ENCODE peak calls at places on chromosomes 7 and 10, in eight cellular contexts. One of them, this sample, is unnamed.

GRCh38 chr7:106793015-106793651 is 71.9 kb upstream of the PIK3CG start:
- DNase-seq in Peyer's patch: no peak
- DNase-seq in testis: no peak
- DNase-seq in SK-N-SH: peak; percentile 50
- DNase-seq in neural progenitor cell: peak; percentile 46
- DNase-seq in H9: no peak
- DNase-seq in thoracic aorta: no peak
- DNase-seq in AG04450: no peak
- DNase-seq in this sample: no peak

GRCh38 chr10:119211625-119212441 is 4.5 kb downstream of the GRK5 start:
- DNase-seq in thoracic aorta: no peak
- DNase-seq in testis: no peak
- DNase-seq in Peyer's patch: no peak
- DNase-seq in H9: no peak
- DNase-seq in AG04450: no peak
- DNase-seq in SK-N-SH: no peak
- DNase-seq in neural progenitor cell: peak; percentile 51
- DNase-seq in this sample: no peak

GRCh38 chr7:44565097-44565794 is 8.5 kb downstream of the DDX56 start:
- DNase-seq in testis: peak; percentile 79
- DNase-seq in thoracic aorta: no peak
- DNase-seq in H9: peak; percentile 74
- DNase-seq in Peyer's patch: peak; percentile 83
- DNase-seq in neural progenitor cell: peak; percentile 72
- DNase-seq in AG04450: no peak
- DNase-seq in SK-N-SH: peak; percentile 80
- DNase-seq in this sample: peak; percentile 39

GRCh38 chr10:28250782-28251181 is 52.1 kb downstream of the MPP7 start:
- DNase-seq in testis: no peak
- DNase-seq in thoracic aorta: no peak
- DNase-seq in neural progenitor cell: no peak
- DNase-seq in H9: no peak
- DNase-seq in AG04450: no peak
- DNase-seq in SK-N-SH: no peak
- DNase-seq in Peyer's patch: no peak
- DNase-seq in this sample: no peak

GRCh38 chr10:123634221-123634620 is 31.9 kb upstream of the GPR26 start:
- DNase-seq in H9: no peak
- DNase-seq in SK-N-SH: no peak
- DNase-seq in thoracic aorta: no peak
- DNase-seq in neural progenitor cell: no peak
- DNase-seq in AG04450: no peak
- DNase-seq in Peyer's patch: no peak
- DNase-seq in testis: no peak
- DNase-seq in this sample: no peak

GRCh38 chr7:47577351-47577919 is 4.5 kb downstream of the TNS3 start:
- DNase-seq in AG04450: no peak
- DNase-seq in neural progenitor cell: no peak
- DNase-seq in SK-N-SH: no peak
- DNase-seq in testis: peak; percentile 29
- DNase-seq in H9: no peak
- DNase-seq in Peyer's patch: no peak
- DNase-seq in thoracic aorta: no peak
- DNase-seq in this sample: no peak

GRCh38 chr10:93416824-93417223 is 65.3 kb downstream of the MYOF start:
- DNase-seq in thoracic aorta: no peak
- DNase-seq in testis: no peak
- DNase-seq in AG04450: no peak
- DNase-seq in SK-N-SH: no peak
- DNase-seq in neural progenitor cell: no peak
- DNase-seq in H9: no peak
- DNase-seq in Peyer's patch: no peak
- DNase-seq in this sample: no peak

GRCh38 chr7:74427974-74428373 is 25.7 kb upstream of the GTF2IRD1 start:
- DNase-seq in testis: no peak
- DNase-seq in AG04450: no peak
- DNase-seq in neural progenitor cell: no peak
- DNase-seq in SK-N-SH: peak; percentile 32
- DNase-seq in thoracic aorta: no peak
- DNase-seq in Peyer's patch: no peak
- DNase-seq in H9: no peak
- DNase-seq in this sample: no peak

GRCh38 chr10:10722422-10722821 is 295.2 kb upstream of the CELF2 start:
- DNase-seq in Peyer's patch: no peak
- DNase-seq in neural progenitor cell: no peak
- DNase-seq in SK-N-SH: no peak
- DNase-seq in testis: no peak
- DNase-seq in H9: no peak
- DNase-seq in thoracic aorta: no peak
- DNase-seq in AG04450: no peak
- DNase-seq in this sample: no peak

GRCh38 chr10:10726101-10726500 is 291.6 kb upstream of the CELF2 start:
- DNase-seq in neural progenitor cell: no peak
- DNase-seq in AG04450: no peak
- DNase-seq in thoracic aorta: no peak
- DNase-seq in H9: no peak
- DNase-seq in testis: no peak
- DNase-seq in SK-N-SH: no peak
- DNase-seq in Peyer's patch: no peak
- DNase-seq in this sample: no peak

GRCh38 chr10:10730644-10731043 is 287.0 kb upstream of the CELF2 start:
- DNase-seq in AG04450: no peak
- DNase-seq in thoracic aorta: no peak
- DNase-seq in Peyer's patch: no peak
- DNase-seq in neural progenitor cell: no peak
- DNase-seq in SK-N-SH: no peak
- DNase-seq in H9: no peak
- DNase-seq in testis: no peak
- DNase-seq in this sample: no peak

GRCh38 chr10:10725196-10725595 is 292.5 kb upstream of the CELF2 start:
- DNase-seq in thoracic aorta: no peak
- DNase-seq in Peyer's patch: no peak
- DNase-seq in H9: no peak
- DNase-seq in testis: no peak
- DNase-seq in SK-N-SH: no peak
- DNase-seq in AG04450: no peak
- DNase-seq in neural progenitor cell: no peak
- DNase-seq in this sample: no peak

DNA sequence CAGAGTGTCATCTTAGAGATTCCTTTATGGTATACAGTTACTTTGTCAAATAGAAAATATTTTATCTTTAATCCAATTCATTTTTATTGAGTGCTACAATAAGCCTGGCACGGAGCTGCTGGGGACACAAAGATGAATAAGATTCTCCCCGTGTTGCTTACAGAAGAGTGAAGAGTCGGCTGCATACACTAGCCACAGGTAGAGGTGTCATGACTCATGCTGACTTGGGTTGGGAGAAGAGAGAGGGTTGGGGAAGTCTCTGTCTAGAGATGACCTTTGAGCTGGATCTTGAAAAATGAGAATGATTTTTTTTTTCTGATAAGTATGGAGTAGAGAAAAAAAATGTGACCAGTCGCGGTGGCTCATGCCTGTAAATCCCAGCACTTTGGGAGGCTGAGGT is 289.9 kb upstream of the CELF2 start:
- DNase-seq in Peyer's patch: no peak
- DNase-seq in AG04450: no peak
- DNase-seq in H9: no peak
- DNase-seq in SK-N-SH: no peak
- DNase-seq in thoracic aorta: no peak
- DNase-seq in testis: no peak
- DNase-seq in neural progenitor cell: no peak
- DNase-seq in this sample: no peak
- H3K9me3 ChIP-seq in Peyer's patch: no peaks in the 10 kb centered on the region
- H3K9me3 ChIP-seq in AG04450: no peaks in the 10 kb centered on the region
- H3K9me3 ChIP-seq in H9: no peaks in the 10 kb centered on the region
- H3K9me3 ChIP-seq in SK-N-SH: no peaks in the 10 kb centered on the region
- H3K9me3 ChIP-seq in thoracic aorta: no peaks in the 10 kb centered on the region
- H3K9me3 ChIP-seq in testis: no peaks in the 10 kb centered on the region
- H3K9me3 ChIP-seq in neural progenitor cell: no peaks in the 10 kb centered on the region
- H3K9me3 ChIP-seq in this sample: no peaks in the 10 kb centered on the region

DNA sequence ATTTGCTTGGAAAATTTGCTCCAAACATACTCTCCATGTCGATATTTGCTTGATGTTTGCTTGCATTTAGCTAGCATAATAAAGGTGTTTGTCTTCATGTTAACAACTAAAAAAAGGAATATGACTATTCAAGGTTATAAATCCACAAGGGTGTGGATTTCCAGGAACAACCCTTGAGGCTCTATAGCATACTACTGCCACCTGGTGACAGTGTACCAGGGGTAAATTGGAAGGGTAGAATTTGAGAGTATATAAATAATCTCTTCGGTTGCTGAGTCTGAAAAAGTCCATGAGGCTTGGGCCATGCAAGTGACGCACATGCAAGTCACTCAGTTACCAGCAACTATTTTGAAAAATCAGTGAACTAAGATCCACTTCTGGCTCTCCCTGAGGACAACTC is 68.4 kb downstream of the SLIT1 start:
- DNase-seq in thoracic aorta: no peak
- DNase-seq in Peyer's patch: no peak
- DNase-seq in SK-N-SH: no peak
- DNase-seq in testis: no peak
- DNase-seq in H9: no peak
- DNase-seq in neural progenitor cell: no peak
- DNase-seq in AG04450: no peak
- DNase-seq in this sample: no peak
- H3K27ac ChIP-seq in thoracic aorta: no peak overlapping the region
- H3K27ac ChIP-seq in Peyer's patch: no peak overlapping the region
- H3K27ac ChIP-seq in SK-N-SH: no peak overlapping the region
- H3K27ac ChIP-seq in testis: no peak overlapping the region
- H3K27ac ChIP-seq in H9: no peak overlapping the region
- H3K27ac ChIP-seq in neural progenitor cell: no peak overlapping the region
- H3K27ac ChIP-seq in AG04450: no peak overlapping the region
- H3K27ac ChIP-seq in this sample: no peak overlapping the region

GRCh38 chr7:99196536-99197288 is 11.2 kb downstream of the KPNA7 start:
- DNase-seq in AG04450: no peak
- DNase-seq in testis: no peak
- DNase-seq in H9: no peak
- DNase-seq in Peyer's patch: no peak
- DNase-seq in neural progenitor cell: no peak
- DNase-seq in thoracic aorta: no peak
- DNase-seq in SK-N-SH: no peak
- DNase-seq in this sample: no peak

GRCh38 chr7:99199226-99199625 is 8.7 kb downstream of the KPNA7 start:
- DNase-seq in H9: no peak
- DNase-seq in thoracic aorta: no peak
- DNase-seq in SK-N-SH: no peak
- DNase-seq in testis: no peak
- DNase-seq in AG04450: no peak
- DNase-seq in Peyer's patch: no peak
- DNase-seq in neural progenitor cell: no peak
- DNase-seq in this sample: no peak

GRCh38 chr7:99195867-99196266 is 12.0 kb downstream of the KPNA7 start:
- DNase-seq in neural progenitor cell: no peak
- DNase-seq in thoracic aorta: no peak
- DNase-seq in H9: no peak
- DNase-seq in Peyer's patch: no peak
- DNase-seq in testis: no peak
- DNase-seq in AG04450: no peak
- DNase-seq in SK-N-SH: no peak
- DNase-seq in this sample: no peak

GRCh38 chr7:99194301-99194700 is 13.6 kb downstream of the KPNA7 start:
- DNase-seq in SK-N-SH: no peak
- DNase-seq in Peyer's patch: no peak
- DNase-seq in AG04450: no peak
- DNase-seq in thoracic aorta: no peak
- DNase-seq in H9: no peak
- DNase-seq in testis: no peak
- DNase-seq in neural progenitor cell: no peak
- DNase-seq in this sample: no peak

GRCh38 chr7:99197498-99197897 is 10.4 kb downstream of the KPNA7 start:
- DNase-seq in neural progenitor cell: no peak
- DNase-seq in AG04450: no peak
- DNase-seq in SK-N-SH: no peak
- DNase-seq in thoracic aorta: no peak
- DNase-seq in testis: no peak
- DNase-seq in Peyer's patch: no peak
- DNase-seq in H9: no peak
- DNase-seq in this sample: no peak
- H3K9me3 ChIP-seq in neural progenitor cell: no peaks in the 10 kb centered on the region
- H3K9me3 ChIP-seq in AG04450: peaks cover 2% of the 10 kb centered on the region
- H3K9me3 ChIP-seq in SK-N-SH: peaks cover 12% of the 10 kb centered on the region
- H3K9me3 ChIP-seq in thoracic aorta: no peaks in the 10 kb centered on the region
- H3K9me3 ChIP-seq in testis: no peaks in the 10 kb centered on the region
- H3K9me3 ChIP-seq in Peyer's patch: no peaks in the 10 kb centered on the region
- H3K9me3 ChIP-seq in H9: no peaks in the 10 kb centered on the region
- H3K9me3 ChIP-seq in this sample: no peaks in the 10 kb centered on the region

GRCh38 chr10:44258019-44258418 is 126.9 kb downstream of the CXCL12 start:
- DNase-seq in neural progenitor cell: no peak
- DNase-seq in H9: peak; percentile 66
- DNase-seq in Peyer's patch: no peak
- DNase-seq in thoracic aorta: no peak
- DNase-seq in testis: no peak
- DNase-seq in SK-N-SH: no peak
- DNase-seq in AG04450: no peak
- DNase-seq in this sample: no peak

GRCh38 chr10:44258460-44259089 is 126.3 kb downstream of the CXCL12 start:
- DNase-seq in Peyer's patch: no peak
- DNase-seq in neural progenitor cell: no peak
- DNase-seq in thoracic aorta: no peak
- DNase-seq in SK-N-SH: no peak
- DNase-seq in testis: no peak
- DNase-seq in AG04450: no peak
- DNase-seq in H9: no peak
- DNase-seq in this sample: no peak

GRCh38 chr10:44249490-44249889 is 135.4 kb downstream of the CXCL12 start:
- DNase-seq in H9: peak; percentile 55
- DNase-seq in testis: no peak
- DNase-seq in neural progenitor cell: peak; percentile 32
- DNase-seq in thoracic aorta: no peak
- DNase-seq in SK-N-SH: no peak
- DNase-seq in AG04450: no peak
- DNase-seq in Peyer's patch: no peak
- DNase-seq in this sample: no peak

GRCh38 chr10:44259090-44259874 is 125.6 kb downstream of the CXCL12 start:
- DNase-seq in H9: no peak
- DNase-seq in AG04450: no peak
- DNase-seq in testis: no peak
- DNase-seq in SK-N-SH: no peak
- DNase-seq in Peyer's patch: no peak
- DNase-seq in thoracic aorta: no peak
- DNase-seq in neural progenitor cell: no peak
- DNase-seq in this sample: no peak

DNA sequence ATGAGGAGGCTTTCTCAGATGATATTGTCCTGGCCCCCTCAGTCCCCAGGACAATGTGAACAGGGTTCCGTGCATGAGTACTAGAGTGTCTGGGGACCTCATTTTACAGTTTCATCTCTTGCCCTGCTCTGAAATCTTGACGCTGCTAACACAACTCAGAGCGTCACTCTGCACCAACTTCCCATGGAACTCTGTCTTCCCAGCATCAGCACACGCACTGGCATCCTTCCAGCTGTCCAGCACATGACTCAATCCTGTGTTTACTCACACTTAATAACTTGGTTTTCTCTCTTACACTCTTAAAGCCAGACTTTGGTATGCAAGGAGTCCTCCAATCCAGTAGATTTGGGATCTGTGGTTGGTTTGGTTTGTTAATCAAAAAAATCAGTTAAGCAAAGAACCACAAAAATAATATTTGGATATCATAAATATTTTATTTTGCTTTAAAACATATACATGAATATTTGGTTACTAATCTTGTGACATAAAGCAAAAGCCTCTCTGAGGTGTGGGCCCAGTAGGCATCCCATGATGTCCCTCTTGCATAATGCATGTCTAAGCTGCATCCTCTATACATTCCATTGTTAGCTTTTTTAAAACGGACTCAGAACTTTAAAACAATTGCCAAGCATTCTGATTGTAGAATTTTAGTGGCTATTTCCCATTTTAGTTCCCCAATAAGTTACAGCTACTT is 131.0 kb downstream of the CXCL12 start:
- DNase-seq in Peyer's patch: no peak
- DNase-seq in thoracic aorta: peak; percentile 65
- DNase-seq in H9: no peak
- DNase-seq in SK-N-SH: no peak
- DNase-seq in neural progenitor cell: no peak
- DNase-seq in testis: peak; percentile 70
- DNase-seq in AG04450: peak; percentile 75
- DNase-seq in this sample: no peak
- H3K27ac ChIP-seq in Peyer's patch: no peak overlapping the region
- H3K27ac ChIP-seq in thoracic aorta: no peak overlapping the region
- H3K27ac ChIP-seq in H9: no peak overlapping the region
- H3K27ac ChIP-seq in SK-N-SH: no peak overlapping the region
- H3K27ac ChIP-seq in neural progenitor cell: no peak overlapping the region
- H3K27ac ChIP-seq in testis: no peak overlapping the region
- H3K27ac ChIP-seq in AG04450: no peak overlapping the region
- H3K27ac ChIP-seq in this sample: no peak overlapping the region